ENCODE peak calls at places on chromosome 12, in seven cellular contexts. E is mucosa of descending colon; L is CD4-positive, CD25-positive, alpha-beta regulatory T cell; A is stimulated activated CD4-positive, alpha-beta T cell treated with anti-CD3 and anti-CD28 coated beads, Interleukin-4, amount 100 ng/mL, for 48 hours; B is WTC11; X is posterior vena cava; M is pulmonary artery endothelial cell. J is an unnamed sample.

GRCh38 chr12:24561411-24561871 is 387.5 kb downstream of the BCAT1 start:
- DNase-seq in M (no peak), E (no peak), X (no peak), B (no peak), L (no peak), A (no peak), J (no peak)

GRCh38 chr12:96862326-96862725 is 44.7 kb upstream of the NEDD1 start:
- DNase-seq in X (no peak), L (no peak), A (no peak), M (no peak), B (no peak), E (no peak), J (no peak)

GRCh38 chr12:24212496-24212895 is 263.0 kb upstream of the SOX5 start:
- DNase-seq in B (no peak), A (no peak), L (no peak), M (no peak), X (no peak), E (no peak), J (no peak)

GRCh38 chr12:107670999-107671643 is 14.5 kb upstream of the PWP1 start:
- DNase-seq in A (peak), E (peak), B (peak), L (peak), X (no peak), M (no peak), J (no peak)

GRCh38 chr12:56947633-56948535 is 9.5 kb downstream of the RDH16 start:
- DNase-seq in M (no peak), E (no peak), L (peak), X (no peak), A (no peak), B (peak), J (no peak)

GRCh38 chr12:104182144-104182543 is 33.4 kb upstream of the TXNRD1 start:
- DNase-seq in L (no peak), A (no peak), E (peak), X (peak), M (no peak), B (no peak), J (no peak)

GRCh38 chr12:113089839-113090238 is 33.3 kb downstream of the DTX1 start:
- DNase-seq in L (no peak), E (no peak), M (no peak), B (no peak), A (no peak), X (no peak), J (no peak)

GRCh38 chr12:6939187-6939540 is 4.5 kb upstream of the RNU7-1 start:
- DNase-seq in L (no peak), A (no peak), B (no peak), M (no peak), X (no peak), E (no peak), J (no peak)